ENCODE peak calls at places on chromosomes 2 and 18, in four cellular contexts. J is activated naive CD8-positive, alpha-beta T cell treated with anti-CD3 and anti-CD28 coated beads, Interleukin-2, amount 10 ng/mL, durations not matched to agents 7 days and 5 days; B is SK-N-DZ; W is activated CD4-positive, CD25-positive, alpha-beta regulatory T cell. Z is an unnamed sample.

GRCh38 chr2:57516740-57517340 is 529.8 kb upstream of the VRK2 start:
- DNase-seq in B (peak; percentile 29), J (no peak), W (no peak), Z (no peak)

GRCh38 chr2:12008425-12009061 is 262.1 kb downstream of the LPIN1 start:
- DNase-seq in J (no peak), B (no peak), W (no peak), Z (no peak)

GRCh38 chr2:238771193-238771592 is 76.7 kb upstream of the TWIST2 start:
- DNase-seq in J (no peak), B (peak; percentile 25), W (no peak), Z (peak; percentile 54)

GRCh38 chr2:190682168-190682567 is 33.3 kb downstream of the NAB1 start:
- DNase-seq in B (no peak), J (no peak), W (no peak), Z (no peak)

GRCh38 chr2:129428086-129428660 is 551.3 kb upstream of the RAB6C start:
- DNase-seq in B (no peak), J (no peak), W (no peak), Z (no peak)

GRCh38 chr2:73293534-73294171 is at the start of gene EGR4:
- DNase-seq in B (peak; percentile 67), W (peak; percentile 78), J (peak; percentile 85), Z (peak; percentile 94)

GRCh38 chr2:137945229-137945628 is 19.0 kb upstream of the HNMT start:
- DNase-seq in B (peak; percentile 18), J (no peak), W (no peak), Z (no peak)

GRCh38 chr2:182018218-182018617 is 32.6 kb downstream of the PPP1R1C start:
- DNase-seq in J (no peak), B (no peak), W (no peak), Z (no peak)

GRCh38 chr2:146321175-146321574 is 1523.7 kb upstream of the ACVR2A start:
- DNase-seq in J (no peak), B (no peak), W (no peak), Z (no peak)

GRCh38 chr18:362914-363295 is 95.1 kb upstream of the THOC1 start:
- DNase-seq in J (no peak), W (no peak), B (no peak), Z (no peak)

GRCh38 chr2:64363140-64363539 is 90.8 kb upstream of the LGALSL start:
- DNase-seq in W (no peak), B (no peak), J (no peak), Z (no peak)

GRCh38 chr2:240820014-240820606 is at the start of gene KIF1A:
- DNase-seq in B (peak; percentile 88), W (no peak), J (no peak), Z (peak; percentile 87)

GRCh38 chr2:136378712-136379595 is 261.0 kb upstream of the CXCR4 start:
- DNase-seq in W (peak; percentile 63), J (peak; percentile 64), B (peak; percentile 74), Z (peak; percentile 57)

GRCh38 chr2:20314562-20315521 is 35.8 kb downstream of the PUM2 start:
- DNase-seq in W (no peak), J (no peak), B (no peak), Z (no peak)

GRCh38 chr2:174633621-174633927 is 36.0 kb upstream of the WIPF1 start:
- DNase-seq in W (no peak), J (no peak), B (peak; percentile 22), Z (no peak)

Z was measured in H9.